ENCODE peak calls at places on chromosomes 11 and 22, in ten cellular contexts. O, H, I, C, P, K, U, B, N and W are unnamed samples.

GRCh38 chr11:134822930-134823329 is 410.9 kb upstream of the B3GAT1 start:
- DNase-seq in N (no peak), C (no peak), H (no peak), P (no peak), O (no peak), U (no peak), I (no peak), K (no peak), B (no peak), W (no peak)

GRCh38 chr11:9315078-9315688 is 790 bp upstream of the TMEM41B start:
- DNase-seq in N (no peak), O (no peak), I (no peak), H (peak), U (peak), C (no peak), K (no peak), B (no peak), P (no peak), W (no peak)

GRCh38 chr11:85941380-85941973 is 86.3 kb downstream of the CCDC83 start:
- DNase-seq in U (no peak), H (peak), K (no peak), I (peak), B (peak), C (peak), O (no peak), P (peak), N (peak), W (no peak)

GRCh38 chr22:21758465-21758864 is 22.9 kb upstream of the YPEL1 start:
- DNase-seq in C (no peak), U (no peak), I (no peak), O (no peak), K (no peak), P (no peak), H (no peak), N (no peak), B (no peak), W (no peak)

GRCh38 chr11:30488304-30488998 is 97.7 kb downstream of the MPPED2 start:
- DNase-seq in I (peak), H (peak), U (no peak), B (peak), O (no peak), P (peak), C (peak), K (no peak), N (no peak), W (peak)

GRCh38 chr11:69889400-69890372 is 70.5 kb upstream of the FGF3 start:
- DNase-seq in C (no peak), I (no peak), O (no peak), P (no peak), K (no peak), U (no peak), B (no peak), N (no peak), H (no peak), W (no peak)

GRCh38 chr11:8794126-8794525 is 111.5 kb downstream of the RPL27A start:
- DNase-seq in H (no peak), O (no peak), K (no peak), C (no peak), P (no peak), B (no peak), N (no peak), I (no peak), U (no peak), W (no peak)

GRCh38 chr11:36774603-36775002 is 176.6 kb upstream of the RAG2 start:
- DNase-seq in C (peak), K (no peak), B (no peak), I (no peak), H (no peak), P (peak), O (no peak), U (no peak), N (no peak), W (no peak)

GRCh38 chr11:36417154-36417553 is 92.9 kb downstream of the TRAF6 start:
- DNase-seq in I (no peak), C (no peak), B (no peak), N (no peak), O (no peak), H (no peak), K (no peak), U (no peak), P (no peak), W (no peak)

GRCh38 chr11:35664977-35665441 is 2.4 kb downstream of the TRIM44 start:
- DNase-seq in I (no peak), O (no peak), U (no peak), P (no peak), H (no peak), K (no peak), N (no peak), B (no peak), C (peak), W (no peak)

GRCh38 chr11:18614667-18615066 is 15.1 kb downstream of the MISFA start:
- DNase-seq in K (no peak), N (no peak), U (no peak), B (no peak), H (no peak), P (no peak), C (no peak), I (no peak), O (no peak), W (no peak)

GRCh38 chr22:36356708-36357694 is 30.8 kb downstream of the MYH9 start:
- DNase-seq in C (no peak), U (no peak), K (no peak), P (no peak), O (peak), H (no peak), N (no peak), B (no peak), I (no peak), W (no peak)

GRCh38 chr22:30884211-30885000 is 84.2 kb downstream of the MORC2 start:
- DNase-seq in B (no peak), U (no peak), K (no peak), O (no peak), H (no peak), N (no peak), C (no peak), I (no peak), P (no peak), W (no peak)